ENCODE peak calls at places on chromosomes 12 and 14, in four cellular contexts. M, Z, K and O are unnamed samples.

GRCh38 chr12:131005161-131006035 is 51.7 kb downstream of the ADGRD1 start:
- DNase-seq in K (no peak), Z (no peak), M (peak; percentile 34), O (no peak)

GRCh38 chr12:112973712-112974305 is 4.5 kb upstream of the OAS2 start:
- DNase-seq in Z (no peak), K (no peak), M (no peak), O (no peak)

GRCh38 chr14:74620497-74620921 is 8.5 kb upstream of the LTBP2 start:
- DNase-seq in Z (no peak), M (no peak), K (peak; percentile 71), O (no peak)

GRCh38 chr12:70645494-70646317 is 8.5 kb upstream of the PTPRB start:
- DNase-seq in K (peak; percentile 84), Z (peak; percentile 69), M (no peak), O (no peak)

GRCh38 chr12:69284131-69284530 is 44.8 kb downstream of the CPSF6 start:
- DNase-seq in M (no peak), Z (peak; percentile 86), K (peak; percentile 79), O (peak; percentile 76)

GRCh38 chr12:100376166-100376565 is 19.3 kb downstream of the SLC17A8 start:
- DNase-seq in M (no peak), K (peak; percentile 7), Z (no peak), O (no peak)

GRCh38 chr12:83826112-83826511 is 1086.5 kb downstream of the SLC6A15 start:
- DNase-seq in K (peak; percentile 46), Z (no peak), M (peak; percentile 19), O (no peak)

GRCh38 chr14:93011650-93012317 is 88.8 kb downstream of the CHGA start:
- DNase-seq in Z (no peak), K (no peak), M (no peak), O (no peak)

GRCh38 chr12:52193991-52194390 is 2.2 kb upstream of the KRT80 start:
- DNase-seq in M (no peak), K (no peak), Z (no peak), O (no peak)

GRCh38 chr12:74885775-74886174 is 323.9 kb downstream of the KCNC2 start:
- DNase-seq in M (no peak), K (no peak), Z (no peak), O (no peak)

GRCh38 chr12:116863275-116863767 is 17.9 kb downstream of the HRK start:
- DNase-seq in M (peak; percentile 53), K (peak; percentile 65), Z (no peak), O (no peak)

GRCh38 chr14:52071675-52072074 is 2.8 kb upstream of the NID2 start:
- DNase-seq in K (no peak), Z (no peak), M (no peak), O (no peak)

GRCh38 chr12:122500685-122501488 is at the start of gene ZCCHC8:
- DNase-seq in M (peak; percentile 99), Z (peak; percentile 97), K (peak; percentile 99), O (peak; percentile 97)

GRCh38 chr14:106174206-106174605 is 647.8 kb downstream of the TMEM121 start:
- DNase-seq in K (no peak), M (no peak), Z (no peak), O (no peak)

GRCh38 chr12:54133663-54134375 is 55.0 kb downstream of the SMUG1 start:
- DNase-seq in K (no peak), M (no peak), Z (no peak), O (no peak)

GRCh38 chr14:37253905-37254304 is 56.2 kb downstream of the MIPOL1 start:
- DNase-seq in Z (no peak), K (no peak), M (no peak), O (no peak)

GRCh38 chr12:25054783-25055144 is 105.9 kb upstream of the BCAT1 start:
- DNase-seq in K (no peak), Z (no peak), M (peak; percentile 64), O (no peak)

GRCh38 chr12:105705765-105706164 is 375.3 kb downstream of the C12orf75 start:
- DNase-seq in Z (no peak), M (peak; percentile 29), K (peak; percentile 59), O (no peak)

GRCh38 chr12:63889236-63889635 is 44.7 kb downstream of the SRGAP1 start:
- DNase-seq in M (no peak), K (peak; percentile 43), Z (no peak), O (no peak)

GRCh38 chr14:31990959-31991541 is 86.1 kb upstream of the ARHGAP5 start:
- DNase-seq in M (no peak), Z (no peak), K (no peak), O (no peak)

GRCh38 chr12:67457799-67458680 is 188.9 kb downstream of the CAND1 start:
- DNase-seq in M (no peak), K (peak; percentile 12), Z (no peak), O (no peak)

GRCh38 chr12:67455236-67455635 is 186.1 kb downstream of the CAND1 start:
- DNase-seq in M (no peak), K (no peak), Z (no peak), O (no peak)

GRCh38 chr12:67459173-67459572 is 189.4 kb upstream of the DYRK2 start:
- DNase-seq in K (no peak), M (no peak), Z (no peak), O (no peak)

GRCh38 chr12:67456281-67456918 is 187.2 kb downstream of the CAND1 start:
- DNase-seq in Z (no peak), K (no peak), M (no peak), O (no peak)

GRCh38 chr12:67457136-67457535 is 188.0 kb downstream of the CAND1 start:
- DNase-seq in Z (no peak), K (no peak), M (no peak), O (no peak)
- H3K27ac ChIP-seq in Z (peak overlapping the region; percentile 61), K (no peak overlapping the region), M (no peak overlapping the region), O (no peak overlapping the region)

DNA sequence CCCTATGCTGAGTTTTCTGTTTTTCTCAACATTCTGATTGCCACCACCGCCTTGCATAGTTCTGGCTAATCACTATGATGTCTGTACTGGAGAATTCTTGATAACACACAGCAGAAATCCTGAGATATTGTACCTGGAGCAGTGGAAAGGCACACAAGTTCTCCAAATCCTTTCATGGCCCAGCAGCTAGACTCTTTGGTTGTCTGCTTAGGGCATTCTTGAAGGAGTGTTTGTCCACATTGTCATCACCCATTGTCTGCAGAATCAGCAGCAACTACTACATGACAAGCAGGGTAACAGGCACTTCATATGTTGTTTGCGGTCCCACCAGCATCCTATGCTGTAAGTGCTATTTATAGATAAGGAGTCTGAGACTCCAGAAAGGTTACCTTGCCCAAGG is 128.9 kb downstream of the DAAM1 start:
- DNase-seq in K (no peak), M (no peak), Z (no peak), O (no peak)
- H3K27ac ChIP-seq in K (no peak overlapping the region), M (no peak overlapping the region), Z (peak overlapping the region; percentile 76), O (no peak overlapping the region)

GRCh38 chr12:124564232-124564958 is 3.0 kb downstream of the NCOR2 start:
- DNase-seq in K (no peak), M (peak; percentile 22), Z (no peak), O (no peak)

GRCh38 chr12:124566181-124567034 is 1.0 kb downstream of the NCOR2 start:
- DNase-seq in M (peak; percentile 56), K (peak; percentile 81), Z (peak; percentile 92), O (peak; percentile 79)

GRCh38 chr12:124565656-124566180 is 1.7 kb downstream of the NCOR2 start:
- DNase-seq in Z (no peak), K (no peak), M (no peak), O (no peak)

GRCh38 chr12:124563809-124564208 is 3.6 kb downstream of the NCOR2 start:
- DNase-seq in K (no peak), Z (no peak), M (no peak), O (no peak)

DNA sequence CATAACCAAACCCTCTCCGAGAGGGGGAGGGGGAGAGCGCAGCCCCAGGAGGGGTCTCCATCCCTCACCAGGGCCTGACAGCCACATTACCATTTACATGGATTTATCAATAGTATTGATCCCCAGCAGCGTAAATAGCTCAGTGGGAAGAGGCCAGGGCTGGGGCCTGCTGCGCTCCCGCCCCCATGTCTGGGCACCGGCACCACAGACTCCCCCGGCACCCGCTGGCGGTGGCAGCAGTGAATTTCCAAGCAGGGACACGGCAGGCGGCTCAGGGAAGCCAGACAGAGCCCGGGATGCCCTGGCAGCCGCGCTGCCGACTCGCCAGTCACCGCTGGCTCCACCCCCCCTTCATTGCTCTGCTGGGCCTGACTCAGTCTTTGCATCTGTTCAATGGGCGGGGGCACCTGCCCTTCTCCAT is 2.3 kb downstream of the NCOR2 start:
- DNase-seq in Z (no peak), K (no peak), M (no peak), O (no peak)
- H3K27ac ChIP-seq in Z (no peak overlapping the region), K (peak overlapping the region; percentile 99), M (no peak overlapping the region), O (no peak overlapping the region)

GRCh38 chr14:90467501-90467900 is 70.7 kb downstream of the CALM1 start:
- DNase-seq in Z (no peak), M (no peak), K (no peak), O (no peak)
- H3K27ac ChIP-seq in Z (no peak overlapping the region), M (no peak overlapping the region), K (no peak overlapping the region), O (no peak overlapping the region)

DNA sequence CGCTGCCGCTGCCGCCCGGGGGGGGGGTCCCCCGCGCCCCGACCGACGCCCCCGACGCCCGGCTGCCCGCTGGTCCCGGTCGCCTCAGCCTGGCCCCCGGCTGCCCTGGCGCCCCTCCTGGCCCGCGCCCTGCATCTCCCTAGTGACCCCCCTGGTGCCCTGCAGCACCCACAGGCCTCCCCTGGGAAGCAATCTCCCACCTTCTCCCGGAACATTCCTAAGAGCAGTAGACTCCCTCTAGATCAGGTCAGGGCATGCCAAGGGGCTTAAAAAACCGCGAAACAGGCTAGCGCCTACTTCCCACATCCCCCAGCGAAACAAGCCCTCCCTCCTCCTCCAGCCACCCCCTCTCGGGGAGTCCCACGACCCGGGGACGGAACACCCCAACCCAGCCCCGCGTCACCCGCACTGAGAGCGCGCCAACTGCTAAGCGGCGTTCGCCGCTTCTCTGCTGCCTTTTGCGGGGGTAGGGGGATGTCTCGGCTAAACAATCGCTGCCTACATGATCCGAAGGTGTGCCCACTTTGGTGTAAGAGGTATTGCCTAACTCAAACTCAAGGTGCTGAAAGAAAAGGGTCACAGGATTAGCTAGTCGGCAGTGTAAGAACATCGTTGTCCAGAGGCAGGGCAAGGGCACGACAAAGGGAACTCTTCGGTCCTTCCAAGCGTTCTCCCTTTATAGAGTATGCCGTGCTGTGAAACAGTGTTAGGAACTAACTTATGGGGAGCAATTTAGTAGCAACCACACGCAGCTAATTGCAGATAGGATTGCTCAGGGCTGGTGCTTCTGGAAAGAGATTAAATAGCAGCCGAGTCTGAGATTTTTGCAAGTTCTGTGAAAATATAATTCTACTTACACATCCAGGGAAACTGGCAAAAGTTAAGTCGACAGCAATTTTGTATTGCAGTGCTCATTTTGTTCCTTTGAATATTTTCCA is 617 bp upstream of the NTN4 start:
- DNase-seq in Z (no peak), K (peak; percentile 84), M (no peak), O (peak; percentile 51)
- H3K27ac ChIP-seq in Z (peak overlapping the region; percentile 87), K (peak overlapping the region; percentile 99), M (no peak overlapping the region), O (peak overlapping the region; percentile 59)

DNA sequence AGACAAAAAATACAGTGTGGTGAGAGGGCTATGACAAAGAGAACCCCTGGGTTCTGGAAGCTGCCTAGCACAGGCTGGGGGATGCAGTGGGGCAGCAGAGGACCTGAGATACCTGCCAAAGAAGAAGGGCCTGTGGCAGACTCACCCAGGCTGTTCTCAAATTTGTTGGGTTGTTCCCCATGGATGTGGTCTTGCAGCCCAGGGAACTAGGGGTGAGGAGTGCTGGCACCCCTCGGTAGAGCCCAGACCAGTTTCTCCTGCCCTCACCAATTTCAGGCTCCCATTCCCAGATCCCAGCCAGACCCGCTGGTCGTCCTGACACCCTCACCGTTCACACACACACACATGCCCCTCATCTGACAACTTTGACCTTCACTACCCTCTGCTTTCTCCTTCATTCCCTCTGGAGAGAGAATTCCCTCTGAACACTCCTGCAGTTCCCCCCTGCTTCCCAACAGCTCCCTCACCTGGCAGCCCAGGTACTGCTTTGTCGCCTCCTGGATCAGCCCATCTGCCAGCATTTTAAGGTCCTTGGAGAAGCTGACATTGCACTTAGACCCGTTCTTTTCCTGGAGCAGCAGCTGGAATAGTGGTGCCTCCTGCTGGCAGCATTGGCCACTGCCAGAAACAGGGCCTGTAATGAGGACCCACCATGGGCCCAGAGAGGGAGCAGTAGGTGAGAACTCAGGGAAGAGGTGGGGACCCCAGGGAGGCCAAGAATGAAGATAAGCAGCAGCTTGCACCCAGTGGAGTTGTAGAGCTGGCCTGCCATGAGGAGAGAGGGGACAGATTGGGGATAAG is 5.9 kb upstream of the GDF11 start:
- DNase-seq in K (peak; percentile 86), Z (peak; percentile 83), M (peak; percentile 71), O (peak; percentile 86)
- H3K27ac ChIP-seq in K (no peak overlapping the region), Z (no peak overlapping the region), M (peak overlapping the region; percentile 66), O (no peak overlapping the region)